ENCODE peak calls at places on chromosomes 1 and 21, in nine cellular contexts. H, O, G, B, R, Z, L, T and Q are unnamed samples.

GRCh38 chr21:25370311-25370744 is 237.0 kb downstream of the MRPL39 start:
- DNase-seq in G (peak), L (no peak), H (no peak), O (no peak), R (peak), Z (peak), T (no peak), B (no peak), Q (peak)

GRCh38 chr21:44720170-44720569 is 8.8 kb upstream of the TSPEAR start:
- DNase-seq in B (no peak), L (no peak), H (no peak), R (no peak), G (no peak), T (no peak), O (no peak), Z (no peak), Q (no peak)

GRCh38 chr1:202343652-202344349 is 2.1 kb upstream of the UBE2T start:
- DNase-seq in B (no peak), R (peak), H (no peak), G (peak), Z (no peak), L (no peak), T (peak), O (no peak), Q (no peak)

GRCh38 chr1:226649780-226650179 is 89.3 kb downstream of the ITPKB start:
- DNase-seq in T (peak), B (no peak), G (peak), R (peak), O (no peak), L (no peak), Z (no peak), H (no peak), Q (no peak)

GRCh38 chr21:28640326-28640725 is 352.4 kb downstream of the LTN1 start:
- DNase-seq in B (no peak), H (no peak), R (no peak), G (no peak), O (no peak), L (no peak), T (no peak), Z (no peak), Q (no peak)

GRCh38 chr21:41648591-41649031 is 118.2 kb downstream of the RIPK4 start:
- DNase-seq in L (no peak), Z (no peak), T (no peak), G (peak), R (peak), H (peak), B (no peak), O (no peak), Q (no peak)

GRCh38 chr1:46719689-46720088 is 775 bp upstream of the EFCAB14 start:
- DNase-seq in G (no peak), R (no peak), H (no peak), L (no peak), B (no peak), O (no peak), Z (no peak), T (no peak), Q (no peak)

GRCh38 chr1:155305881-155306391 is 2.7 kb upstream of the FDPS start:
- DNase-seq in H (no peak), Z (no peak), O (no peak), T (no peak), L (no peak), B (no peak), R (peak), G (peak), Q (no peak)

GRCh38 chr21:41068411-41069304 is 99.3 kb upstream of the BACE2 start:
- DNase-seq in O (peak), L (no peak), Z (peak), G (peak), R (peak), H (peak), T (peak), B (peak), Q (peak)

GRCh38 chr21:38081663-38082062 is 165.4 kb upstream of the KCNJ6 start:
- DNase-seq in Z (no peak), O (no peak), B (no peak), H (no peak), T (no peak), G (no peak), R (no peak), L (no peak), Q (no peak)

GRCh38 chr1:178606839-178607238 is 93.9 kb downstream of the TEX35 start:
- DNase-seq in R (no peak), T (peak), Z (no peak), B (no peak), L (no peak), H (no peak), G (no peak), O (no peak), Q (no peak)

DNA sequence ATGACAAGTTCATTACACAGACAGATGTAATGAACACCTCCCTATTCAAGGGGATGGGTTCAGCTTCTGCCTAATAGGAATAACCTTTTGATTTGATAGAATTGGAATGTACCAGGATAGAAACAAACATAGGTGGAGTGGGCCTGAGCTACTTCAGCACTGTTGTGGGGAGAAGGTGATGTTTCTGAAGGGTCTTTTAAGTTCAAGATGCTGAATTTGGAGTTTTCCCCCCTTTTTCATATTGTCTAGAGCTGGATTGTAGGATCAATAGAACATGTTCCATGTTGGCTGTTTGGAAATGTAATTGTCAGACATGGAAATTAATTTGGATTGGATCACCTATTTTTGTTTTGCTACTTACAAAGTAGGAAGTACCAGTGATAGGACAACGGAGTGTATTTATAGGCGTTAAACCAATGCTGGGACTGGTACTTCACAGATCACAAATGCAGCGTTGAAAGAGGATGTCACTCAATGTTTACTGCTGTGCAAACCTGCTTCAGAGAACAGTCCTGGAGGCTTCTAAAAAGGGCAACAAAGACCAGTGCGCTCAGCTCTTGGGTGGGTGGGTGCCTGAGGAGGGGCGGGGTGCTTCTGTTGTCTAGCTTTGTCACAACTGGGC is 2.0 kb downstream of the C1orf21 start:
- DNase-seq in G (no peak), B (no peak), Z (no peak), H (no peak), L (no peak), R (no peak), T (no peak), O (no peak), Q (no peak)
- H3K4me3 ChIP-seq in G (peak), B (no peak), Z (peak), H (peak), L (peak), R (peak), T (no peak), O (no peak), Q (no peak)

DNA sequence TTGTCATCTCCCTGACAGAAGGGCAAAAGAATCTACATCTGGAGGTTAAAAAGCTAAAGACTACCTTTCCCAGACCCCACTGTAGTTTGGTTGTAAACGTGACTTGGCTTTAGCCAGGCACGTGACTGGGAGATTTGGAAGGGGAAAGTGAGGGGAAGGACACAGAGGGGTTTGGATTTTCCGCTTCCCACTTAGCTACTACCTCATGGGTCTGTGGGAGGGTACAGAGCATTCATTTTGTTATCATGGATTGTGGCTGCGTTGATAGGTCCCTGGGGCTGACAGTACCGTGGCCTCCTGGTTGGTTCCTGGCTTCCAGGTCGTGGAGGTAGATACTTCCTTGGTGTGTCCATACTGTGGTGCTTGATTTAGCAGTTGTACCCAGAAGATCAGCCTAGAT is 2.6 kb downstream of the CHD1L start:
- DNase-seq in H (no peak), T (no peak), O (no peak), G (no peak), Z (no peak), L (no peak), R (no peak), B (no peak), Q (no peak)
- H3K4me3 ChIP-seq in H (no peak), T (no peak), O (no peak), G (no peak), Z (no peak), L (no peak), R (no peak), B (no peak), Q (no peak)

GRCh38 chr1:19798486-19799232 is 1.1 kb downstream of the TMCO4 start:
- DNase-seq in Z (no peak), G (no peak), H (no peak), T (no peak), R (no peak), L (no peak), O (no peak), B (no peak), Q (no peak)
- H3K4me3 ChIP-seq in Z (peak), G (no peak), H (peak), T (no peak), R (peak), L (peak), O (no peak), B (peak), Q (no peak)

DNA sequence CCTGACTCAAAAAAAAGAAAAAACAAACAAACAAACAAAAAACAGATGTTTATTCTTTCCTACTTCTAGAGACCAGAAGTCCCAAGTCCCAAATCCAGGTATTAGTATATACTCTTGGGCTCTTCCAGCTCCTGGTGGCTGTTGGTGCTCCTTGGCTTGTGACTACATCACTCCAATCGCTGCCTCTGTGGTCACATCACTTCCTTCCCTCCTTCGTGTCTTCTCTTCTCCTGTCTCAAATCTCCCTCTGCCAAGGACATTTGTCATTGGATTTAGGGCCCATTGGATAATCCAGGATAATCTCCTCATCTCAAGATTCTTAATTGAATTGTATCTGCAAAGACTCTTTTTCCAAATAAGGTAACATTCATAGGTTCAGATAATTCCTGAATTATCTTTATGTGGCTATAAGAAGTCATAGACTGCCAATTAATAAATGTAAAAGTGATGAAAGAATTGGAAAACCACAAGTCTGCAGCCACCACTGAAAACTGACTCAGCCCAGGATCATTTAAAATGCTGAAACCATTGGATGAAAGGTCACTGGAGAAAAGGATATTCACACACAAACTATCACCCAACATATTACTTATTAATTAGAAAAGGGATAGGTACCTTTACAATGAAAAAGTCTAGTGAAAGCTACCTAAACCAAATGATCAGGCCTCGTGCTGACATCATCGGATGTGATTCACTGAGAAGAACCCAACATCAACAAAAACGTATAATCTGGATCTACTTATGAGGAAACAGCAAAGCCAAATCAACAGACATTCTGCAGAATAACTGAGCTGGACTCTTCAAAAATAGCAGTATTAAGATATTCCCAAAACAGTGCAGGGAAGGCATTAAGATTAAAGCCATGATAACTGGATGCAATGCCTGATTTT is 67.1 kb downstream of the ZNF281 start:
- DNase-seq in H (no peak), L (no peak), G (peak), T (no peak), R (peak), Z (no peak), B (no peak), O (no peak), Q (no peak)
- H3K4me3 ChIP-seq in H (no peak), L (no peak), G (no peak), T (no peak), R (no peak), Z (no peak), B (no peak), O (no peak), Q (no peak)

GRCh38 chr1:150567341-150567716 is 12.1 kb downstream of the MCL1 start:
- DNase-seq in O (no peak), Z (no peak), G (peak), H (peak), B (no peak), R (no peak), T (peak), L (no peak), Q (no peak)

GRCh38 chr1:150567717-150568561 is 11.5 kb downstream of the MCL1 start:
- DNase-seq in L (no peak), T (peak), O (peak), H (peak), G (peak), B (no peak), R (peak), Z (peak), Q (peak)

GRCh38 chr1:150566589-150567340 is 12.6 kb downstream of the MCL1 start:
- DNase-seq in R (no peak), L (no peak), T (no peak), Z (no peak), G (no peak), H (no peak), O (peak), B (no peak), Q (no peak)

GRCh38 chr1:150564051-150564991 is 15.1 kb downstream of the MCL1 start:
- DNase-seq in G (peak), L (no peak), T (no peak), B (no peak), O (peak), R (no peak), H (peak), Z (no peak), Q (no peak)

DNA sequence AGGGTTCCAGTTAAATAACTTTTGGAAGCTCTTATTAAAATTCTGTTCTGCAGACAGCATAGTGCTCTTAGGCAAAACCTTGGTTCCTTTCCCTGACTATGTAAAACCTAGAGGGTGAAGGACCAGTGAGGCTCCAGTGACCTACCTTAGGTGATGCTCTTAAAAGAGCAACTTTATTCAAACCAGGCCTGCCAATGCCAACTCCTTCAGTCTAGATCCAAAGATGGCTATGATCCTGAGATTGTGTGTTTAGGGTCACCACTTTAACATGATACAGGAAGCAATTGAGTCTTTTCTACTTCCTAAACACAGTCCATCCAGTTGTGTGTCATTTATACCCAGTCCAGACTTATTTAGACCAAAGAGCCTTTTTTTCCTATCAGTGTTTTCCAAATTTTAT is 10.8 kb downstream of the MCL1 start:
- DNase-seq in B (no peak), H (no peak), G (no peak), Z (no peak), T (peak), L (no peak), R (no peak), O (no peak), Q (no peak)
- H3K4me3 ChIP-seq in B (peak), H (peak), G (peak), Z (no peak), T (peak), L (peak), R (peak), O (peak), Q (no peak)

DNA sequence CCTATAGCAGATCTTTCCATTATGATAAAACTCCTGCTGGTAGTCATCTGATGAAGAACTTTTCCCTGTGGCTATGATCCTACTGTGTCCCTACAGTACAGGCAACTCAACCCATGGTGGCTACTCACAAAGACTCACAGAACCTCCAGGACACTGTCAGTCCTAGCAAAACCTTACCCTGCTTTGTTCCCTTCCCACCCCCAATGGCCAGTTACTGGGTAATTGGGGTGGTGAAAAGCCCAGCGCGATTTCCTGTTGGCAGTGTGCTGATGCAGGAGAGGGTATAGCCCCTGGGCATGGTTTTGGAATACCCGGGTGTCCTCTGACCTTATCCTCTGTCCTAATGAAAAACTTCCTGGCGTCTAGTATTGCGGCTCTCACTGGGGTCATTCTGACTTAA is 538 bp upstream of the RGL1 start:
- DNase-seq in O (no peak), H (no peak), T (no peak), Z (no peak), G (no peak), L (no peak), B (no peak), R (no peak), Q (no peak)
- H3K4me3 ChIP-seq in O (peak), H (peak), T (no peak), Z (peak), G (peak), L (peak), B (no peak), R (peak), Q (no peak)

DNA sequence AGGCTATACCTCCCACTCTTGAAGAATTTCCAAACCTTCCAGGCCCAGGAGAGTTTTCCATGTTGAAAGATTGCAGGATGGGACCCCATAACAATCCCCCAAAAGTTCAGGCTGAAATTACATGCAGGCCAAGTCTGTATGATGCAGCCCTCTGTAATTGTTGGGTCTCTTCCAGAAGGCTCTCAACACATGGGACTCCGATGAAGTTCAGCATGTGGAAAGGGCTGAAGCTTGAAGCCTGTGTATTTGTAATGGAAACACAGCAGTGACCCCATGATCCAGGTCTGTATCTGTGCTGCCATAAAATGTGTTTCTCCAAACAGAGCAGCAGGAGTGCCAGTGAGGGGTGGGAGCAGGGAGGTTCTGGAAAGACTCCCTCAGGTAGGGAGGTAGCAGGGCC is 202.5 kb upstream of the LYPLAL1 start:
- DNase-seq in O (no peak), H (no peak), Z (no peak), B (no peak), G (peak), L (no peak), T (no peak), R (no peak), Q (no peak)
- H3K4me3 ChIP-seq in O (no peak), H (no peak), Z (no peak), B (no peak), G (no peak), L (no peak), T (no peak), R (no peak), Q (no peak)

DNA sequence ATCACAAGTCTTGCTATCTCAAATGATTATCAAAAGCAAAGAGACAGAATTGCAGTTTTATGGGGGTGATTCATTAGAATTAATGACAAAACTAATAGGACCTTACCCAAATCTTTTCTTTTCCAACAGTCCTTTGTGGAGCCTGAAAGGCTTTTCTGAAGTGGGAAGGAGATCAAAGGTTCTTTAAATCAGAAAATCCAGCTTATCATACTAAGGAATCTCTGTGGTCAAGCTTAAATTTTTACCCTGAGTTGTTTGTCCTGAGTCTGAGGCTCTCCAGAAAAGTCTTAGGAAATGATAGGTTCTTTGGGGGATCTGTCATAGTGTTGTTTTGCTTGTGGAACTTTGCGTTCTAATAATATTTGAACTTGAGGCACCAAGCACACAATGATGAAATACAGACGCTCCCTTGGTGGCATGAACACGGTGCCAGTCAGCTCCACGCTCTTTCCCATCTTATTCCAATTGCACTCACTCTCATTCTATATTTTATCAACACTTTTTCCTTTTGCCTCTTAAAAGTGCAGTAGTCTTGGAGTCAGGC is 38.0 kb upstream of the COL24A1 start:
- DNase-seq in H (no peak), R (peak), O (no peak), L (no peak), T (no peak), G (no peak), Z (no peak), B (no peak), Q (no peak)
- H3K4me3 ChIP-seq in H (no peak), R (no peak), O (no peak), L (no peak), T (no peak), G (no peak), Z (no peak), B (no peak), Q (no peak)

GRCh38 chr1:13585599-13585965 is 1.9 kb downstream of the PDPN start:
- DNase-seq in H (no peak), L (no peak), O (peak), Z (no peak), R (no peak), B (no peak), G (no peak), T (no peak), Q (no peak)

GRCh38 chr1:13583592-13583963 is at the start of gene PDPN:
- DNase-seq in G (peak), H (peak), O (peak), T (no peak), R (peak), L (no peak), B (no peak), Z (no peak), Q (no peak)

GRCh38 chr1:13584876-13585598 is 1.4 kb downstream of the PDPN start:
- DNase-seq in H (no peak), B (no peak), L (no peak), O (peak), G (no peak), T (no peak), R (no peak), Z (no peak), Q (no peak)

GRCh38 chr1:13582713-13583443 is 754 bp upstream of the PDPN start:
- DNase-seq in H (no peak), R (no peak), L (no peak), O (peak), Z (no peak), B (no peak), T (no peak), G (no peak), Q (no peak)

GRCh38 chr1:13583964-13584791 is 546 bp downstream of the PDPN start:
- DNase-seq in O (peak), G (peak), T (no peak), Z (no peak), B (no peak), H (peak), R (peak), L (no peak), Q (no peak)
- H3K4me3 ChIP-seq in O (no peak), G (peak), T (no peak), Z (no peak), B (no peak), H (peak), R (peak), L (peak), Q (peak)

GRCh38 chr1:151371744-151372410 is 628 bp downstream of the SELENBP1 start:
- DNase-seq in R (peak), H (no peak), G (peak), B (no peak), O (peak), L (no peak), Z (no peak), T (no peak), Q (no peak)
- H3K4me3 ChIP-seq in R (peak), H (peak), G (peak), B (no peak), O (peak), L (peak), Z (peak), T (no peak), Q (no peak)